ENCODE peak calls at places on chromosomes 13 and 19, in four cellular contexts. S is adipocyte, M is glomerular endothelial cell, F is T-helper 1 cell. N is an unnamed sample.
A peak's percentile ranks its signal among the peaks of the same experiment; 100 is the strongest.

GRCh38 chr13:46339035-46339666 is 47.9 kb downstream of the RUBCNL start:
- DNase-seq in S (peak; percentile 50), M (no peak), F (no peak), N (peak; percentile 61)

GRCh38 chr19:50269653-50270052 is 59.5 kb downstream of the KCNC3 start:
- DNase-seq in S (no peak), M (no peak), F (no peak), N (no peak)

GRCh38 chr13:50589139-50589538 is 254.4 kb downstream of the DLEU7 start:
- DNase-seq in S (peak; percentile 56), M (no peak), F (no peak), N (peak; percentile 97)

GRCh38 chr19:49056101-49056901 is 1.2 kb downstream of the CGB7 start:
- DNase-seq in S (peak; percentile 78), M (no peak), F (peak; percentile 49), N (peak; percentile 63)

GRCh38 chr19:12784394-12784870 is 6.9 kb upstream of the JUNB start:
- DNase-seq in S (peak; percentile 26), M (no peak), F (peak; percentile 25), N (peak; percentile 48)

GRCh38 chr19:48533770-48534169 is 18.2 kb upstream of the SULT2B1 start:
- DNase-seq in S (no peak), M (no peak), F (no peak), N (no peak)

GRCh38 chr13:92103673-92104296 is 705.4 kb downstream of the GPC5 start:
- DNase-seq in S (no peak), M (no peak), F (no peak), N (no peak)

GRCh38 chr19:13244920-13245319 is 94.7 kb downstream of the IER2 start:
- DNase-seq in S (no peak), M (no peak), F (no peak), N (no peak)

GRCh38 chr13:26951581-26952177 is 191.1 kb upstream of the GPR12 start:
- DNase-seq in S (no peak), M (no peak), F (no peak), N (no peak)

GRCh38 chr19:58330458-58330857 is 3.7 kb downstream of the ZSCAN22 start:
- DNase-seq in S (peak; percentile 45), M (no peak), F (no peak), N (peak; percentile 59)

GRCh38 chr13:39062004-39062403 is 23.7 kb downstream of the NHLRC3 start:
- DNase-seq in S (no peak), M (no peak), F (no peak), N (no peak)

GRCh38 chr13:76879211-76879875 is 6.9 kb downstream of the KCTD12 start:
- DNase-seq in S (peak; percentile 87), M (no peak), F (peak; percentile 26), N (peak; percentile 84)

N was measured in EH.